ENCODE peak calls at places on chromosomes 12 and 14, in four cellular contexts. X is EL; G is stimulated activated CD4-positive, alpha-beta T cell treated with anti-CD3 and anti-CD28 coated beads, Interleukin-15, amount 100 ng/mL, for 1 hour; C is germinal center. Z is an unnamed sample.

GRCh38 chr14:106564058-106564643 is 1037.8 kb downstream of the TMEM121 start:
- DNase-seq in X (no peak), G (no peak), C (peak), Z (peak)

GRCh38 chr14:78157855-78158436 is 12.2 kb upstream of the NRXN3 start:
- DNase-seq in X (peak), G (no peak), C (no peak), Z (peak)

GRCh38 chr14:96104469-96105057 is 65.4 kb downstream of the C14orf132 start:
- DNase-seq in X (peak), G (no peak), C (no peak), Z (peak)

GRCh38 chr14:58966991-58967390 is 221.5 kb upstream of the DAAM1 start:
- DNase-seq in X (no peak), G (no peak), C (no peak), Z (no peak)

GRCh38 chr14:90726656-90727055 is 89.6 kb downstream of the TTC7B start:
- DNase-seq in X (peak), G (no peak), C (no peak), Z (no peak)

GRCh38 chr12:54658306-54659264 is 10.4 kb upstream of the DCD start:
- DNase-seq in X (peak), G (no peak), C (peak), Z (peak)

GRCh38 chr14:68559949-68560348 is 232.9 kb downstream of the ZFP36L1 start:
- DNase-seq in X (no peak), G (no peak), C (no peak), Z (no peak)

GRCh38 chr12:114700392-114701103 is 16.6 kb upstream of the TBX3 start:
- DNase-seq in X (no peak), G (no peak), C (no peak), Z (no peak)

GRCh38 chr12:5742264-5742663 is 202.8 kb downstream of the ANO2 start:
- DNase-seq in X (no peak), G (no peak), C (no peak), Z (no peak)

GRCh38 chr12:42141981-42142606 is 2.6 kb downstream of the GXYLT1 start:
- DNase-seq in X (no peak), G (no peak), C (no peak), Z (peak)

Z was measured in DMS53.